ENCODE peak calls at places on chromosomes 13 and 19, in ten cellular contexts. D is T-helper 17 cell; W is activated T-cell treated with anti-CD3 and anti-CD28 coated beads, Interleukin-2, amount 50 U/mL, for 72 hours; P is pancreas; H is psoas muscle; U is gastroesophageal sphincter; Q is activated CD8-positive, alpha-beta T cell treated with anti-CD3 and anti-CD28 coated beads for 36 hours; S is HepG2; J is PC-3; G is left lung. X is an unnamed sample.

GRCh38 chr13:64958106-64958505 is 2272.0 kb downstream of the PCDH9 start:
- ATAC-seq in D (no peak), W (no peak), P (no peak), H (no peak), U (no peak), Q (no peak), S (no peak), J (no peak), G (no peak), X (no peak)

GRCh38 chr13:94776300-94776699 is 64.0 kb upstream of the SOX21 start:
- ATAC-seq in D (no peak), W (no peak), P (no peak), H (no peak), U (no peak), Q (no peak), S (no peak), J (no peak), G (no peak), X (no peak)

GRCh38 chr13:39577833-39578232 is 25.2 kb downstream of the LHFPL6 start:
- ATAC-seq in D (no peak), W (no peak), P (no peak), H (no peak), U (no peak), Q (no peak), S (no peak), J (no peak), G (peak), X (no peak)

GRCh38 chr19:7645159-7645558 is 8.2 kb downstream of the STXBP2 start:
- ATAC-seq in D (no peak), W (no peak), P (no peak), H (no peak), U (no peak), Q (no peak), S (no peak), J (no peak), G (peak), X (no peak)

GRCh38 chr19:48290341-48290922 is 20.6 kb downstream of the ZNF114 start:
- ATAC-seq in D (peak), W (no peak), P (peak), H (no peak), U (peak), Q (no peak), S (peak), J (no peak), G (peak), X (peak)

GRCh38 chr19:1161716-1162115 is 12.4 kb downstream of the SBNO2 start:
- ATAC-seq in D (no peak), W (no peak), P (peak), H (peak), U (peak), Q (no peak), S (no peak), J (peak), G (peak), X (peak)

GRCh38 chr19:49764341-49764740 is 1.2 kb upstream of the TSKS start:
- ATAC-seq in D (no peak), W (no peak), P (no peak), H (no peak), U (no peak), Q (no peak), S (no peak), J (no peak), G (no peak), X (no peak)

GRCh38 chr19:539429-540030 is 4.3 kb upstream of the GZMM start:
- ATAC-seq in D (no peak), W (no peak), P (no peak), H (no peak), U (no peak), Q (no peak), S (no peak), J (no peak), G (no peak), X (no peak)

GRCh38 chr19:40247178-40247577 is 20.7 kb upstream of the CCNP start:
- ATAC-seq in D (no peak), W (no peak), P (peak), H (no peak), U (no peak), Q (no peak), S (no peak), J (no peak), G (peak), X (no peak)

GRCh38 chr13:105817011-105817410 is 718.5 kb downstream of the EFNB2 start:
- ATAC-seq in D (no peak), W (no peak), P (no peak), H (no peak), U (no peak), Q (no peak), S (no peak), J (peak), G (no peak), X (no peak)

GRCh38 chr13:25281193-25281936 is 5.9 kb downstream of the MTMR6 start:
- ATAC-seq in D (peak), W (peak), P (no peak), H (no peak), U (no peak), Q (peak), S (no peak), J (no peak), G (peak), X (no peak)

GRCh38 chr19:52786078-52786463 is 520 bp downstream of the ZNF600 start:
- ATAC-seq in D (no peak), W (peak), P (peak), H (peak), U (peak), Q (peak), S (peak), J (peak), G (peak), X (peak)

GRCh38 chr13:83024955-83025594 is 857.2 kb downstream of the SLITRK1 start:
- ATAC-seq in D (no peak), W (no peak), P (no peak), H (no peak), U (no peak), Q (no peak), S (no peak), J (peak), G (no peak), X (no peak)

GRCh38 chr19:16587031-16588023 is 15.1 kb upstream of the SLC35E1 start:
- ATAC-seq in D (peak), W (peak), P (peak), H (no peak), U (no peak), Q (peak), S (no peak), J (no peak), G (peak), X (peak)

GRCh38 chr13:40114305-40114896 is 458.9 kb downstream of the COG6 start:
- ATAC-seq in D (no peak), W (no peak), P (no peak), H (no peak), U (no peak), Q (no peak), S (no peak), J (no peak), G (no peak), X (no peak)

GRCh38 chr13:79490326-79490725 is 9.4 kb downstream of the NDFIP2 start:
- ATAC-seq in D (no peak), W (no peak), P (no peak), H (no peak), U (no peak), Q (no peak), S (no peak), J (no peak), G (no peak), X (no peak)

GRCh38 chr13:38648912-38649311 is 38.0 kb upstream of the FREM2 start:
- ATAC-seq in D (no peak), W (no peak), P (no peak), H (no peak), U (no peak), Q (no peak), S (no peak), J (no peak), G (peak), X (no peak)

GRCh38 chr19:50488795-50489194 is 12.1 kb upstream of the GARIN5A start:
- ATAC-seq in D (no peak), W (no peak), P (no peak), H (no peak), U (no peak), Q (no peak), S (no peak), J (no peak), G (no peak), X (no peak)

GRCh38 chr13:114112826-114113322 is 19.5 kb downstream of the RASA3 start:
- ATAC-seq in D (no peak), W (no peak), P (no peak), H (no peak), U (no peak), Q (no peak), S (peak), J (no peak), G (no peak), X (no peak)

GRCh38 chr13:40764587-40765403 is 6.2 kb downstream of the MRPS31 start:
- ATAC-seq in D (peak), W (peak), P (peak), H (no peak), U (no peak), Q (peak), S (no peak), J (no peak), G (no peak), X (no peak)

GRCh38 chr19:13579388-13580060 is 73.2 kb upstream of the CACNA1A start:
- ATAC-seq in D (no peak), W (no peak), P (no peak), H (no peak), U (no peak), Q (no peak), S (no peak), J (peak), G (no peak), X (no peak)

GRCh38 chr19:3515891-3516422 is 9.8 kb downstream of the FZR1 start:
- ATAC-seq in D (no peak), W (no peak), P (no peak), H (no peak), U (no peak), Q (no peak), S (no peak), J (no peak), G (no peak), X (no peak)

GRCh38 chr19:14916848-14917247 is 24.4 kb upstream of the OR7C2 start:
- ATAC-seq in D (no peak), W (no peak), P (no peak), H (no peak), U (no peak), Q (no peak), S (no peak), J (peak), G (no peak), X (no peak)

GRCh38 chr13:50282016-50282415 is 266.8 kb downstream of the KCNRG start:
- ATAC-seq in D (no peak), W (no peak), P (no peak), H (no peak), U (no peak), Q (no peak), S (no peak), J (no peak), G (no peak), X (no peak)

GRCh38 chr19:38556521-38557174 is 61.1 kb downstream of the MAP4K1 start:
- ATAC-seq in D (peak), W (no peak), P (no peak), H (no peak), U (no peak), Q (no peak), S (peak), J (no peak), G (no peak), X (no peak)

GRCh38 chr13:59424661-59425060 is 739.1 kb downstream of the DIAPH3 start:
- ATAC-seq in D (no peak), W (no peak), P (peak), H (no peak), U (no peak), Q (no peak), S (no peak), J (no peak), G (no peak), X (no peak)

GRCh38 chr13:41859555-41859954 is 101.4 kb downstream of the VWA8 start:
- ATAC-seq in D (no peak), W (no peak), P (no peak), H (no peak), U (no peak), Q (no peak), S (no peak), J (no peak), G (no peak), X (no peak)

GRCh38 chr13:24202215-24202614 is 41.7 kb downstream of the SPATA13 start:
- ATAC-seq in D (no peak), W (no peak), P (peak), H (no peak), U (no peak), Q (no peak), S (no peak), J (no peak), G (no peak), X (no peak)

GRCh38 chr13:59360108-59360507 is 803.6 kb downstream of the DIAPH3 start:
- ATAC-seq in D (no peak), W (no peak), P (no peak), H (no peak), U (no peak), Q (no peak), S (no peak), J (no peak), G (peak), X (no peak)